ENCODE peak calls at places on chromosomes 6 and 20, in six cellular contexts. Y, M, N, I, D and R are unnamed samples.

GRCh38 chr6:168314948-168315347 is 4.6 kb downstream of the DACT2 start:
- DNase-seq in Y (no peak), M (no peak), N (no peak), I (peak), D (peak), R (no peak)

GRCh38 chr20:46893877-46894578 is 615 bp upstream of the EYA2 start:
- DNase-seq in Y (no peak), M (no peak), N (no peak), I (no peak), D (no peak), R (no peak)

GRCh38 chr20:59402697-59403096 is 102.3 kb downstream of the EDN3 start:
- DNase-seq in Y (no peak), M (no peak), N (no peak), I (no peak), D (peak), R (no peak)

GRCh38 chr6:52543729-52544324 is 33.0 kb downstream of the TRAM2 start:
- DNase-seq in Y (no peak), M (no peak), N (no peak), I (no peak), D (no peak), R (no peak)

GRCh38 chr6:136506124-136506799 is 44.0 kb downstream of the MAP7 start:
- DNase-seq in Y (no peak), M (no peak), N (no peak), I (no peak), D (peak), R (no peak)

GRCh38 chr6:67345946-67346345 is 1289.1 kb upstream of the ADGRB3 start:
- DNase-seq in Y (no peak), M (no peak), N (no peak), I (no peak), D (no peak), R (no peak)

GRCh38 chr20:19423892-19424620 is 211.6 kb downstream of the SLC24A3 start:
- DNase-seq in Y (no peak), M (no peak), N (no peak), I (no peak), D (no peak), R (no peak)

GRCh38 chr6:112384511-112384910 is 37.4 kb downstream of the RFPL4B start:
- DNase-seq in Y (no peak), M (no peak), N (no peak), I (no peak), D (no peak), R (no peak)

GRCh38 chr6:79005024-79005423 is 73.0 kb downstream of the PHIP start:
- DNase-seq in Y (no peak), M (no peak), N (no peak), I (no peak), D (no peak), R (no peak)

GRCh38 chr6:159090530-159091306 is 45.9 kb upstream of the TAGAP start:
- DNase-seq in Y (no peak), M (no peak), N (no peak), I (no peak), D (no peak), R (no peak)

GRCh38 chr20:17630151-17630805 is 51.8 kb downstream of the RRBP1 start:
- DNase-seq in Y (no peak), M (no peak), N (no peak), I (peak), D (no peak), R (no peak)

GRCh38 chr20:64041040-64041780 is 5.2 kb downstream of the C20orf204 start:
- DNase-seq in Y (no peak), M (no peak), N (no peak), I (no peak), D (no peak), R (no peak)

GRCh38 chr6:111238464-111239119 is 151.3 kb downstream of the SLC16A10 start:
- DNase-seq in Y (no peak), M (no peak), N (no peak), I (no peak), D (peak), R (peak)

GRCh38 chr6:167826230-167827061 is at the start of gene AFDN:
- DNase-seq in Y (peak), M (peak), N (no peak), I (peak), D (peak), R (peak)

GRCh38 chr6:3809982-3810381 is 39.2 kb upstream of the FAM50B start:
- DNase-seq in Y (no peak), M (no peak), N (no peak), I (no peak), D (no peak), R (no peak)